ENCODE peak calls at places on chromosomes 13 and 19, in eight cellular contexts. One of them, this sample, is unnamed. For H3K4me1 and H3K27me3, the result is how much of the 10 kb centered on the place peaks cover.

GRCh38 chr13:39132286-39132685 is 94.0 kb downstream of the NHLRC3 start:
- DNase-seq in ascending aorta: no peak
- DNase-seq in ovary: no peak
- DNase-seq in sigmoid colon: no peak
- DNase-seq in endodermal cell: no peak
- DNase-seq in neuronal stem cell: no peak
- DNase-seq in mammary epithelial cell: peak
- DNase-seq in heart right ventricle: no peak
- DNase-seq in this sample: no peak

GRCh38 chr13:77529501-77529840 is 6.0 kb upstream of the SCEL start:
- DNase-seq in neuronal stem cell: no peak
- DNase-seq in endodermal cell: no peak
- DNase-seq in ovary: no peak
- DNase-seq in ascending aorta: no peak
- DNase-seq in mammary epithelial cell: no peak
- DNase-seq in heart right ventricle: no peak
- DNase-seq in sigmoid colon: no peak
- DNase-seq in this sample: no peak

GRCh38 chr19:17873661-17874422 is 2.1 kb downstream of the SLC5A5 start:
- DNase-seq in ascending aorta: no peak
- DNase-seq in heart right ventricle: no peak
- DNase-seq in ovary: no peak
- DNase-seq in sigmoid colon: no peak
- DNase-seq in endodermal cell: peak
- DNase-seq in neuronal stem cell: peak
- DNase-seq in mammary epithelial cell: peak
- DNase-seq in this sample: no peak

GRCh38 chr19:49362048-49362925 is at the start of gene TEAD2:
- DNase-seq in mammary epithelial cell: peak
- DNase-seq in ovary: peak
- DNase-seq in heart right ventricle: peak
- DNase-seq in ascending aorta: no peak
- DNase-seq in neuronal stem cell: peak
- DNase-seq in endodermal cell: peak
- DNase-seq in sigmoid colon: peak
- DNase-seq in this sample: peak

GRCh38 chr19:40807147-40808020 is 8.4 kb downstream of the EGLN2 start:
- DNase-seq in ascending aorta: no peak
- DNase-seq in endodermal cell: peak
- DNase-seq in heart right ventricle: no peak
- DNase-seq in neuronal stem cell: no peak
- DNase-seq in ovary: no peak
- DNase-seq in sigmoid colon: no peak
- DNase-seq in mammary epithelial cell: no peak
- DNase-seq in this sample: no peak

GRCh38 chr19:50266896-50267295 is 62.3 kb downstream of the KCNC3 start:
- DNase-seq in mammary epithelial cell: no peak
- DNase-seq in ascending aorta: no peak
- DNase-seq in endodermal cell: peak
- DNase-seq in heart right ventricle: no peak
- DNase-seq in ovary: no peak
- DNase-seq in sigmoid colon: no peak
- DNase-seq in neuronal stem cell: no peak
- DNase-seq in this sample: no peak

GRCh38 chr19:38949580-38950367 is 19.0 kb downstream of the MRPS12 start:
- DNase-seq in neuronal stem cell: peak
- DNase-seq in sigmoid colon: peak
- DNase-seq in endodermal cell: peak
- DNase-seq in ascending aorta: peak
- DNase-seq in mammary epithelial cell: peak
- DNase-seq in ovary: peak
- DNase-seq in heart right ventricle: peak
- DNase-seq in this sample: peak

GRCh38 chr13:48199404-48199991 is 33.5 kb upstream of the ITM2B start:
- DNase-seq in sigmoid colon: no peak
- DNase-seq in ovary: no peak
- DNase-seq in mammary epithelial cell: no peak
- DNase-seq in endodermal cell: no peak
- DNase-seq in heart right ventricle: no peak
- DNase-seq in ascending aorta: no peak
- DNase-seq in neuronal stem cell: no peak
- DNase-seq in this sample: no peak

GRCh38 chr19:45428385-45429231 is 4.9 kb upstream of the ERCC1 start:
- DNase-seq in mammary epithelial cell: no peak
- DNase-seq in heart right ventricle: peak
- DNase-seq in ascending aorta: no peak
- DNase-seq in sigmoid colon: peak
- DNase-seq in ovary: peak
- DNase-seq in endodermal cell: peak
- DNase-seq in neuronal stem cell: no peak
- DNase-seq in this sample: peak

GRCh38 chr13:79481685-79482052 is 714 bp downstream of the NDFIP2 start:
- DNase-seq in ascending aorta: no peak
- DNase-seq in endodermal cell: no peak
- DNase-seq in mammary epithelial cell: peak
- DNase-seq in ovary: no peak
- DNase-seq in heart right ventricle: no peak
- DNase-seq in neuronal stem cell: no peak
- DNase-seq in sigmoid colon: no peak
- DNase-seq in this sample: no peak

GRCh38 chr19:7372810-7373209 is 24.1 kb downstream of the ARHGEF18 start:
- DNase-seq in endodermal cell: no peak
- DNase-seq in heart right ventricle: no peak
- DNase-seq in neuronal stem cell: no peak
- DNase-seq in sigmoid colon: peak
- DNase-seq in ovary: no peak
- DNase-seq in ascending aorta: no peak
- DNase-seq in mammary epithelial cell: no peak
- DNase-seq in this sample: no peak

GRCh38 chr13:78603240-78603947 is at the start of gene POU4F1:
- DNase-seq in ascending aorta: no peak
- DNase-seq in heart right ventricle: peak
- DNase-seq in sigmoid colon: no peak
- DNase-seq in ovary: no peak
- DNase-seq in endodermal cell: peak
- DNase-seq in neuronal stem cell: peak
- DNase-seq in mammary epithelial cell: peak
- DNase-seq in this sample: peak

GRCh38 chr13:65504213-65504612 is 1725.9 kb downstream of the PCDH9 start:
- DNase-seq in ovary: no peak
- DNase-seq in mammary epithelial cell: no peak
- DNase-seq in neuronal stem cell: no peak
- DNase-seq in sigmoid colon: no peak
- DNase-seq in heart right ventricle: no peak
- DNase-seq in ascending aorta: no peak
- DNase-seq in endodermal cell: no peak
- DNase-seq in this sample: no peak

GRCh38 chr13:65505941-65506340 is 1724.2 kb downstream of the PCDH9 start:
- DNase-seq in neuronal stem cell: no peak
- DNase-seq in ovary: no peak
- DNase-seq in ascending aorta: no peak
- DNase-seq in endodermal cell: no peak
- DNase-seq in sigmoid colon: no peak
- DNase-seq in heart right ventricle: no peak
- DNase-seq in mammary epithelial cell: no peak
- DNase-seq in this sample: no peak

GRCh38 chr13:65508745-65509144 is 1721.4 kb downstream of the PCDH9 start:
- DNase-seq in endodermal cell: no peak
- DNase-seq in mammary epithelial cell: no peak
- DNase-seq in sigmoid colon: no peak
- DNase-seq in ascending aorta: no peak
- DNase-seq in ovary: no peak
- DNase-seq in neuronal stem cell: no peak
- DNase-seq in heart right ventricle: no peak
- DNase-seq in this sample: no peak

DNA sequence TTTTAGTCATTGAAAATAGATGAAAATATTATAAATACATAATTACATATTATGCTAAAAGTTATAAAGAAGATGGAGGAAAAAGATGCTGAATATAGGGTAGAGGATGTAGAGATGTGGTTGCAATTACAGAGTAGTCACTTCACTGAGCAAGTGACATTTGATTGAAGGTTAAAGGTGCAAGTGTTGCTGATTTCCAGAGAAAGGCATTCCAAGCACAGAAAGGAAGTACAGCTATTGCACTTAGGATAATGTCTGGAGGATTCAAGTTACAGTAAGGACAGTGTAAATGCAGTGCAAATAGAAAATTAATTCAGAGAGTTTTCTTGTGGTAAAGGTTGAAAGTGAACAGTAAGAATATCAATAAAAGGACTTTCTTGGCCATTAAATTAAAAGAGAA is 1721.8 kb downstream of the PCDH9 start:
- DNase-seq in neuronal stem cell: no peak
- DNase-seq in sigmoid colon: no peak
- DNase-seq in heart right ventricle: no peak
- DNase-seq in ascending aorta: no peak
- DNase-seq in endodermal cell: no peak
- DNase-seq in mammary epithelial cell: no peak
- DNase-seq in ovary: no peak
- DNase-seq in this sample: no peak
- H3K27ac ChIP-seq in neuronal stem cell: no peak
- H3K27ac ChIP-seq in sigmoid colon: no peak
- H3K27ac ChIP-seq in heart right ventricle: no peak
- H3K27ac ChIP-seq in ascending aorta: no peak
- H3K27ac ChIP-seq in endodermal cell: no peak
- H3K27ac ChIP-seq in mammary epithelial cell: no peak
- H3K27ac ChIP-seq in ovary: no peak
- H3K27ac ChIP-seq in this sample: no peak

DNA sequence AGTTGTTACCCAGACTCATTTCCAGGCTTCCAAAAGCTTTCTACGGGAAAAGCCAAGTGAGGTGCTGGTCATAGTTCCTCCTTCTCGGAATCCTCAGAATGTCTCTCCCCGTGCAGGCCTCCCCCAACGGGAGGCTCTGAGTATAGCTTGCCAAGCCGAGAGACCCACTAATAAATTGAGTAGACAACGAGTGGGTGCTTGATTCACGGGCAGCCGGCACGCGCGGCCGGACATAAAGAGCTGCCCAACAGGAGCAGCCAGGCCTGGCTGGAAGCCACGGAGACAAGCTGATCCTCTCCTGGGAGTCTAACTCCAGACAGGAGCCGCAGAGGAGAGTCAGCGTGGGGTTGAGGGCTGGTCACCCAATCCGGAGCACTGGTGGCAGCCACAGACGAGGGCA is 43.4 kb upstream of the MEDAG start:
- DNase-seq in heart right ventricle: peak
- DNase-seq in endodermal cell: peak
- DNase-seq in ascending aorta: no peak
- DNase-seq in ovary: peak
- DNase-seq in mammary epithelial cell: no peak
- DNase-seq in neuronal stem cell: no peak
- DNase-seq in sigmoid colon: peak
- DNase-seq in this sample: peak
- H3K4me1 ChIP-seq in heart right ventricle: under half
- H3K4me1 ChIP-seq in endodermal cell: under half
- H3K4me1 ChIP-seq in ascending aorta: under half
- H3K4me1 ChIP-seq in ovary: under half
- H3K4me1 ChIP-seq in mammary epithelial cell: under half
- H3K4me1 ChIP-seq in neuronal stem cell: under half
- H3K4me1 ChIP-seq in sigmoid colon: under half
- H3K4me1 ChIP-seq in this sample: under half

GRCh38 chr13:114122591-114123211 is 9.7 kb downstream of the RASA3 start:
- DNase-seq in ovary: no peak
- DNase-seq in heart right ventricle: no peak
- DNase-seq in sigmoid colon: no peak
- DNase-seq in neuronal stem cell: no peak
- DNase-seq in ascending aorta: no peak
- DNase-seq in endodermal cell: no peak
- DNase-seq in mammary epithelial cell: no peak
- DNase-seq in this sample: no peak

GRCh38 chr13:114123876-114124275 is 8.5 kb downstream of the RASA3 start:
- DNase-seq in ascending aorta: no peak
- DNase-seq in sigmoid colon: no peak
- DNase-seq in endodermal cell: no peak
- DNase-seq in neuronal stem cell: no peak
- DNase-seq in mammary epithelial cell: no peak
- DNase-seq in heart right ventricle: no peak
- DNase-seq in ovary: no peak
- DNase-seq in this sample: no peak

GRCh38 chr13:114124486-114124885 is 7.9 kb downstream of the RASA3 start:
- DNase-seq in sigmoid colon: no peak
- DNase-seq in neuronal stem cell: no peak
- DNase-seq in ascending aorta: no peak
- DNase-seq in mammary epithelial cell: no peak
- DNase-seq in ovary: no peak
- DNase-seq in endodermal cell: no peak
- DNase-seq in heart right ventricle: no peak
- DNase-seq in this sample: peak

GRCh38 chr13:114124921-114125320 is 7.5 kb downstream of the RASA3 start:
- DNase-seq in heart right ventricle: no peak
- DNase-seq in sigmoid colon: no peak
- DNase-seq in neuronal stem cell: no peak
- DNase-seq in ovary: no peak
- DNase-seq in ascending aorta: no peak
- DNase-seq in endodermal cell: no peak
- DNase-seq in mammary epithelial cell: peak
- DNase-seq in this sample: no peak

GRCh38 chr13:114123448-114123847 is 9.0 kb downstream of the RASA3 start:
- DNase-seq in endodermal cell: no peak
- DNase-seq in ovary: no peak
- DNase-seq in mammary epithelial cell: no peak
- DNase-seq in sigmoid colon: no peak
- DNase-seq in ascending aorta: no peak
- DNase-seq in heart right ventricle: no peak
- DNase-seq in neuronal stem cell: no peak
- DNase-seq in this sample: no peak
- H3K27me3 ChIP-seq in endodermal cell: under half
- H3K27me3 ChIP-seq in ovary: under half
- H3K27me3 ChIP-seq in mammary epithelial cell: under half
- H3K27me3 ChIP-seq in sigmoid colon: under half
- H3K27me3 ChIP-seq in ascending aorta: under half
- H3K27me3 ChIP-seq in heart right ventricle: under half
- H3K27me3 ChIP-seq in neuronal stem cell: under half
- H3K27me3 ChIP-seq in this sample: under half

GRCh38 chr13:58313219-58313618 is 681.7 kb downstream of the PCDH17 start:
- DNase-seq in endodermal cell: no peak
- DNase-seq in sigmoid colon: no peak
- DNase-seq in ovary: no peak
- DNase-seq in heart right ventricle: no peak
- DNase-seq in ascending aorta: no peak
- DNase-seq in mammary epithelial cell: no peak
- DNase-seq in neuronal stem cell: no peak
- DNase-seq in this sample: no peak
- H3K27ac ChIP-seq in endodermal cell: no peak
- H3K27ac ChIP-seq in sigmoid colon: no peak
- H3K27ac ChIP-seq in ovary: no peak
- H3K27ac ChIP-seq in heart right ventricle: no peak
- H3K27ac ChIP-seq in ascending aorta: no peak
- H3K27ac ChIP-seq in mammary epithelial cell: no peak
- H3K27ac ChIP-seq in neuronal stem cell: no peak
- H3K27ac ChIP-seq in this sample: no peak

GRCh38 chr13:22483276-22483675 is 697.5 kb upstream of the SGCG start:
- DNase-seq in sigmoid colon: no peak
- DNase-seq in ascending aorta: no peak
- DNase-seq in neuronal stem cell: no peak
- DNase-seq in mammary epithelial cell: no peak
- DNase-seq in ovary: no peak
- DNase-seq in endodermal cell: no peak
- DNase-seq in heart right ventricle: no peak
- DNase-seq in this sample: no peak
- H3K4me1 ChIP-seq in sigmoid colon: under half
- H3K4me1 ChIP-seq in ascending aorta: under half
- H3K4me1 ChIP-seq in neuronal stem cell: under half
- H3K4me1 ChIP-seq in mammary epithelial cell: under half
- H3K4me1 ChIP-seq in ovary: under half
- H3K4me1 ChIP-seq in endodermal cell: under half
- H3K4me1 ChIP-seq in heart right ventricle: under half
- H3K4me1 ChIP-seq in this sample: under half